ENCODE peak calls at places on chromosome X, in five cellular contexts. L is DND-41, I is MCF 10A, R is lower lobe of right lung, G is AG04450. W is an unnamed sample.

GRCh38 chrX:150941580-150941979 is 41.6 kb upstream of the HMGB3 start:
- DNase-seq in L (no peak), I (no peak), R (no peak), G (no peak), W (no peak)

GRCh38 chrX:49042581-49043219 is 457 bp downstream of the TFE3 start:
- DNase-seq in L (no peak), I (no peak), R (no peak), G (no peak), W (no peak)

GRCh38 chrX:137354851-137355250 is 211.1 kb upstream of the ZIC3 start:
- DNase-seq in L (no peak), I (no peak), R (no peak), G (no peak), W (no peak)

GRCh38 chrX:19647159-19647558 is 131.9 kb upstream of the MAP3K15 start:
- DNase-seq in L (no peak), I (no peak), R (no peak), G (no peak), W (no peak)

GRCh38 chrX:12961191-12961718 is 13.7 kb upstream of the TMSB4X start:
- DNase-seq in L (no peak), I (no peak), R (no peak), G (no peak), W (no peak)

GRCh38 chrX:110759785-110760184 is 35.8 kb downstream of the CHRDL1 start:
- DNase-seq in L (no peak), I (no peak), R (no peak), G (no peak), W (no peak)

GRCh38 chrX:13029341-13029740 is 15.1 kb downstream of the FAM9C start:
- DNase-seq in L (peak; percentile 28), I (peak; percentile 69), R (no peak), G (no peak), W (peak; percentile 59)

GRCh38 chrX:128653524-128653923 is 601.3 kb upstream of the ACTRT1 start:
- DNase-seq in L (no peak), I (no peak), R (no peak), G (no peak), W (no peak)

GRCh38 chrX:24294619-24295018 is 19.2 kb downstream of the SUPT20HL2 start:
- DNase-seq in L (peak; percentile 6), I (peak; percentile 24), R (no peak), G (no peak), W (no peak)

GRCh38 chrX:46693149-46693548 is 65.8 kb downstream of the SLC9A7 start:
- DNase-seq in L (no peak), I (no peak), R (no peak), G (no peak), W (no peak)

GRCh38 chrX:10529344-10529743 is 91.0 kb downstream of the MID1 start:
- DNase-seq in L (no peak), I (peak; percentile 45), R (no peak), G (no peak), W (no peak)

GRCh38 chrX:20729421-20729820 is 462.7 kb upstream of the RPS6KA3 start:
- DNase-seq in L (no peak), I (no peak), R (no peak), G (no peak), W (no peak)

GRCh38 chrX:76428243-76429130 is 977 bp downstream of the MAGEE1 start:
- DNase-seq in L (peak; percentile 37), I (no peak), R (peak; percentile 43), G (no peak), W (no peak)

GRCh38 chrX:96575011-96575410 is 109.6 kb upstream of the DIAPH2 start:
- DNase-seq in L (no peak), I (no peak), R (no peak), G (no peak), W (no peak)

GRCh38 chrX:154652311-154653047 is 900 bp downstream of the CTAG2 start:
- DNase-seq in L (no peak), I (no peak), R (no peak), G (no peak), W (no peak)

GRCh38 chrX:107154787-107155620 is 36.4 kb upstream of the RBM41 start:
- DNase-seq in L (no peak), I (peak; percentile 64), R (no peak), G (no peak), W (peak; percentile 15)

GRCh38 chrX:107153005-107153404 is 34.4 kb upstream of the RBM41 start:
- DNase-seq in L (no peak), I (no peak), R (no peak), G (no peak), W (no peak)
- TF ChIP-seq CTCF in L (no peak), I (no peak), R (no peak), G (no peak), W (no peak)

DNA sequence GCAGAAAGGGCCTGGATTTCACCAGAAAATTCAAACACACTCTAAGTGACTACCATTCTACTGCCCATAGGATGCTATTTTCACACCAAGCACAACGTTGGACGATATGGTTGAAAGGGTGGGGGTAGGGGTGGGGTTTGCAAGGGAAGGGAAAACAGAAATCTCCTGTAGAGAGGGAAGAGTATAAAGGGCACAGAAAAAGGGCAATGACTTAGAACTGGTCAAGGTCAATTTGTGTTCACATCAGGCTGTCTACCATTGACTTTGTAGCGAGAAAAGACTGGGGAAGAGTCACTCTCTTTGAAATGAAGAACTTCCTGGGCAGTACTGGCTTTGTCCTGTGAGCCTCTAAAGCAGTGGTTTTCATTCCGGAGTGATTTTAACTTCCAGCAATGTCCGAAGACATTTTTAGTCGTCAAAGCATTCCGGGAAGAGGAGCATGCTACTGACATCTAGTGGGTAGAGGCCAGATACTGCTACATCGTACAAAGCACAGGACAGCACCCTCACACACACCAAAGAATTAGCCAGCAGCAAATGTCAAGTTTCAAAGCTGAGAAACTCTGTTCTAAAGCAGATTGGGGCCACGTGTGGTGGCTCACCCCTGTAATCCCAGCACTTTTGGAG is 48.4 kb upstream of the SLC7A3 start:
- DNase-seq in L (no peak), I (peak; percentile 25), R (no peak), G (no peak), W (peak; percentile 1)
- TF ChIP-seq CTCF in L (peak; percentile 20), I (peak; percentile 27), R (no peak), G (peak; percentile 58), W (no peak)

DNA sequence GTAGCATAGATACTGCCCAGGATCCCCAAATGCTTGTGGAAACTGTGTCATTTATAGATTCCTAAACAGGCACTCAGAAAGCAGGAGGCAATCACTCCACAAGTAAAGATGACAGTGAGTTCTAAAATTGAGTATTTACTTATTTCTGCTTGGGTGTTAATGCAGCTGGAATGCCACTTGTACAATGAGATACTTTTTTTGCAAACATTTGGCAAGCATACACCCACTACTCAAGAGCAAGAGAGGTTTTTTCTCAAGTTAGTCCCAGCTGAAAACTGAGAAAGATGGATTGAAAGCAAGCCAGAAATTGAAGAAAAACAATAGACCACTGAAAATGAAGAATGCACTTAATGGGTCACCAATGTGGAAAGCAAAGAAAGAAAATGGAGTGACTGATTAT is 22.5 kb downstream of the GABRA3 start:
- DNase-seq in L (no peak), I (no peak), R (no peak), G (no peak), W (no peak)
- TF ChIP-seq CTCF in L (no peak), I (no peak), R (no peak), G (no peak), W (no peak)

GRCh38 chrX:117641913-117642656 is 474.5 kb downstream of the KLHL13 start:
- DNase-seq in L (no peak), I (no peak), R (no peak), G (no peak), W (no peak)

GRCh38 chrX:117645639-117646038 is 471.0 kb downstream of the KLHL13 start:
- DNase-seq in L (no peak), I (no peak), R (no peak), G (no peak), W (no peak)
- TF ChIP-seq CTCF in L (no peak), I (no peak), R (no peak), G (no peak), W (no peak)

GRCh38 chrX:26649534-26649933 is 433.6 kb downstream of the MAGEB5 start:
- DNase-seq in L (no peak), I (peak; percentile 38), R (no peak), G (no peak), W (no peak)

GRCh38 chrX:26653050-26653449 is 437.1 kb downstream of the MAGEB5 start:
- DNase-seq in L (no peak), I (peak; percentile 1), R (no peak), G (no peak), W (no peak)

DNA sequence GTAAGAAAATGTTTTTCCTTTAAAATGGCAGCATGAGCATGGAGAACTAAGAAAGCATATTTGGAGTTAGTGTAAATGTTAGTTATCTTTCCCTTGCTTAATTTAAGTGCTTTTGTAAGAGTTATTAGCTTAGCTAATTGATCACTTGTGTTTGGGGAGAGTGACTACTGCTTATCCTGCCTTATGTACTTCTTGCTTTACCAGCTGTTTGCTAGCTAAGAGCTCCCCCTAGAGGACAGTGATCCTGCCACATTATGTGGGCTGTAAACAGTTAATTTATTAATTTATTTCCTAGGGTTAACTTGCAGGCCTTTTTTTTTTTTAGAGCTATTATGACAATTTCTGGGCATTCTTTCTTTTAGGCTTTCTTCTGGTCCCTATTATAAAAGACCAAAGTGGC is 435.8 kb downstream of the MAGEB5 start:
- DNase-seq in L (no peak), I (peak; percentile 42), R (no peak), G (no peak), W (no peak)
- TF ChIP-seq CTCF in L (peak; percentile 13), I (peak; percentile 26), R (no peak), G (no peak), W (no peak)